ENCODE peak calls at places on chromosomes 11 and 22, in nine cellular contexts. One of them, this sample, is unnamed.

GRCh38 chr11:2206291-2206690 is 34.7 kb upstream of the TH start:
- DNase-seq in uterus: peak
- DNase-seq in astrocyte of the cerebellum: no peak
- DNase-seq in MM.1S: no peak
- DNase-seq in tibial nerve: no peak
- DNase-seq in astrocyte: no peak
- DNase-seq in mesendoderm: no peak
- DNase-seq in right cardiac atrium: no peak
- DNase-seq in naive thymus-derived CD4-positive, alpha-beta T cell: no peak
- DNase-seq in this sample: no peak

GRCh38 chr11:110886241-110886640 is 174.0 kb upstream of the ARHGAP20 start:
- DNase-seq in naive thymus-derived CD4-positive, alpha-beta T cell: no peak
- DNase-seq in astrocyte: no peak
- DNase-seq in uterus: no peak
- DNase-seq in right cardiac atrium: no peak
- DNase-seq in astrocyte of the cerebellum: no peak
- DNase-seq in MM.1S: no peak
- DNase-seq in tibial nerve: no peak
- DNase-seq in mesendoderm: no peak
- DNase-seq in this sample: no peak

GRCh38 chr22:50206599-50206998 is 5.8 kb downstream of the SELENOO start:
- DNase-seq in astrocyte of the cerebellum: no peak
- DNase-seq in mesendoderm: peak
- DNase-seq in tibial nerve: no peak
- DNase-seq in naive thymus-derived CD4-positive, alpha-beta T cell: no peak
- DNase-seq in astrocyte: no peak
- DNase-seq in right cardiac atrium: peak
- DNase-seq in uterus: no peak
- DNase-seq in MM.1S: no peak
- DNase-seq in this sample: no peak

GRCh38 chr11:80970016-80970516 is 1529.2 kb upstream of the TENM4 start:
- DNase-seq in right cardiac atrium: no peak
- DNase-seq in uterus: no peak
- DNase-seq in mesendoderm: no peak
- DNase-seq in MM.1S: no peak
- DNase-seq in astrocyte of the cerebellum: no peak
- DNase-seq in astrocyte: no peak
- DNase-seq in tibial nerve: no peak
- DNase-seq in naive thymus-derived CD4-positive, alpha-beta T cell: no peak
- DNase-seq in this sample: no peak

GRCh38 chr11:31419669-31420068 is 50.0 kb downstream of the DNAJC24 start:
- DNase-seq in naive thymus-derived CD4-positive, alpha-beta T cell: no peak
- DNase-seq in right cardiac atrium: no peak
- DNase-seq in uterus: no peak
- DNase-seq in astrocyte: peak
- DNase-seq in tibial nerve: no peak
- DNase-seq in astrocyte of the cerebellum: no peak
- DNase-seq in MM.1S: no peak
- DNase-seq in mesendoderm: no peak
- DNase-seq in this sample: no peak

GRCh38 chr11:79236541-79236971 is 204.3 kb downstream of the TENM4 start:
- DNase-seq in mesendoderm: peak
- DNase-seq in naive thymus-derived CD4-positive, alpha-beta T cell: no peak
- DNase-seq in astrocyte: peak
- DNase-seq in uterus: no peak
- DNase-seq in MM.1S: no peak
- DNase-seq in astrocyte of the cerebellum: no peak
- DNase-seq in tibial nerve: no peak
- DNase-seq in right cardiac atrium: no peak
- DNase-seq in this sample: no peak

GRCh38 chr11:117443269-117444186 is 115.9 kb downstream of the CEP164 start:
- DNase-seq in tibial nerve: peak
- DNase-seq in MM.1S: no peak
- DNase-seq in astrocyte of the cerebellum: no peak
- DNase-seq in mesendoderm: peak
- DNase-seq in right cardiac atrium: peak
- DNase-seq in naive thymus-derived CD4-positive, alpha-beta T cell: no peak
- DNase-seq in uterus: no peak
- DNase-seq in astrocyte: peak
- DNase-seq in this sample: no peak

GRCh38 chr11:215581-216037 is 8.1 kb downstream of the RIC8A start:
- DNase-seq in mesendoderm: peak
- DNase-seq in astrocyte of the cerebellum: no peak
- DNase-seq in uterus: no peak
- DNase-seq in astrocyte: no peak
- DNase-seq in MM.1S: no peak
- DNase-seq in right cardiac atrium: no peak
- DNase-seq in tibial nerve: no peak
- DNase-seq in naive thymus-derived CD4-positive, alpha-beta T cell: no peak
- DNase-seq in this sample: no peak

GRCh38 chr11:120893431-120894206 is 130.3 kb upstream of the TBCEL start:
- DNase-seq in uterus: no peak
- DNase-seq in astrocyte: no peak
- DNase-seq in mesendoderm: no peak
- DNase-seq in MM.1S: no peak
- DNase-seq in naive thymus-derived CD4-positive, alpha-beta T cell: no peak
- DNase-seq in astrocyte of the cerebellum: no peak
- DNase-seq in tibial nerve: no peak
- DNase-seq in right cardiac atrium: no peak
- DNase-seq in this sample: no peak

GRCh38 chr11:117409511-117409910 is 81.9 kb downstream of the CEP164 start:
- DNase-seq in naive thymus-derived CD4-positive, alpha-beta T cell: no peak
- DNase-seq in tibial nerve: no peak
- DNase-seq in mesendoderm: no peak
- DNase-seq in astrocyte: no peak
- DNase-seq in astrocyte of the cerebellum: no peak
- DNase-seq in MM.1S: no peak
- DNase-seq in uterus: no peak
- DNase-seq in right cardiac atrium: no peak
- DNase-seq in this sample: no peak

GRCh38 chr22:23146842-23147205 is 1.5 kb downstream of the RAB36 start:
- DNase-seq in astrocyte of the cerebellum: no peak
- DNase-seq in uterus: no peak
- DNase-seq in naive thymus-derived CD4-positive, alpha-beta T cell: no peak
- DNase-seq in tibial nerve: no peak
- DNase-seq in mesendoderm: no peak
- DNase-seq in MM.1S: no peak
- DNase-seq in astrocyte: no peak
- DNase-seq in right cardiac atrium: no peak
- DNase-seq in this sample: no peak

GRCh38 chr11:104191124-104191523 is 27.2 kb upstream of the PDGFD start:
- DNase-seq in astrocyte of the cerebellum: no peak
- DNase-seq in tibial nerve: no peak
- DNase-seq in mesendoderm: peak
- DNase-seq in astrocyte: peak
- DNase-seq in MM.1S: no peak
- DNase-seq in uterus: no peak
- DNase-seq in right cardiac atrium: no peak
- DNase-seq in naive thymus-derived CD4-positive, alpha-beta T cell: no peak
- DNase-seq in this sample: no peak

GRCh38 chr22:18991138-18991432 is 55.0 kb upstream of the PRODH start:
- DNase-seq in mesendoderm: no peak
- DNase-seq in tibial nerve: no peak
- DNase-seq in naive thymus-derived CD4-positive, alpha-beta T cell: no peak
- DNase-seq in astrocyte of the cerebellum: no peak
- DNase-seq in MM.1S: no peak
- DNase-seq in right cardiac atrium: no peak
- DNase-seq in uterus: no peak
- DNase-seq in astrocyte: no peak
- DNase-seq in this sample: no peak

GRCh38 chr11:114060402-114061052 is 1.0 kb downstream of the ZBTB16 start:
- DNase-seq in mesendoderm: no peak
- DNase-seq in tibial nerve: no peak
- DNase-seq in right cardiac atrium: peak
- DNase-seq in naive thymus-derived CD4-positive, alpha-beta T cell: peak
- DNase-seq in astrocyte of the cerebellum: no peak
- DNase-seq in uterus: no peak
- DNase-seq in astrocyte: no peak
- DNase-seq in MM.1S: no peak
- DNase-seq in this sample: no peak

GRCh38 chr11:8025816-8026215 is 38.7 kb downstream of the EIF3F start:
- DNase-seq in uterus: no peak
- DNase-seq in naive thymus-derived CD4-positive, alpha-beta T cell: no peak
- DNase-seq in mesendoderm: no peak
- DNase-seq in astrocyte of the cerebellum: peak
- DNase-seq in tibial nerve: no peak
- DNase-seq in MM.1S: no peak
- DNase-seq in right cardiac atrium: no peak
- DNase-seq in astrocyte: peak
- DNase-seq in this sample: no peak

GRCh38 chr11:18986744-18987143 is 47.5 kb upstream of the MRGPRX1 start:
- DNase-seq in astrocyte of the cerebellum: no peak
- DNase-seq in right cardiac atrium: no peak
- DNase-seq in tibial nerve: no peak
- DNase-seq in naive thymus-derived CD4-positive, alpha-beta T cell: no peak
- DNase-seq in MM.1S: no peak
- DNase-seq in astrocyte: no peak
- DNase-seq in uterus: no peak
- DNase-seq in mesendoderm: no peak
- DNase-seq in this sample: no peak

GRCh38 chr11:746289-747175 is 732 bp upstream of the TALDO1 start:
- DNase-seq in naive thymus-derived CD4-positive, alpha-beta T cell: peak
- DNase-seq in uterus: no peak
- DNase-seq in astrocyte: peak
- DNase-seq in right cardiac atrium: peak
- DNase-seq in mesendoderm: peak
- DNase-seq in tibial nerve: no peak
- DNase-seq in MM.1S: peak
- DNase-seq in astrocyte of the cerebellum: no peak
- DNase-seq in this sample: no peak

GRCh38 chr11:99548264-99548663 is 527.5 kb downstream of the CNTN5 start:
- DNase-seq in astrocyte: no peak
- DNase-seq in right cardiac atrium: no peak
- DNase-seq in uterus: no peak
- DNase-seq in MM.1S: no peak
- DNase-seq in tibial nerve: no peak
- DNase-seq in astrocyte of the cerebellum: no peak
- DNase-seq in naive thymus-derived CD4-positive, alpha-beta T cell: no peak
- DNase-seq in mesendoderm: no peak
- DNase-seq in this sample: no peak
- H3K4me3 ChIP-seq in astrocyte: no peak
- H3K4me3 ChIP-seq in right cardiac atrium: no peak
- H3K4me3 ChIP-seq in uterus: no peak
- H3K4me3 ChIP-seq in MM.1S: no peak
- H3K4me3 ChIP-seq in tibial nerve: no peak
- H3K4me3 ChIP-seq in astrocyte of the cerebellum: no peak
- H3K4me3 ChIP-seq in naive thymus-derived CD4-positive, alpha-beta T cell: no peak
- H3K4me3 ChIP-seq in mesendoderm: no peak
- H3K4me3 ChIP-seq in this sample: no peak

DNA sequence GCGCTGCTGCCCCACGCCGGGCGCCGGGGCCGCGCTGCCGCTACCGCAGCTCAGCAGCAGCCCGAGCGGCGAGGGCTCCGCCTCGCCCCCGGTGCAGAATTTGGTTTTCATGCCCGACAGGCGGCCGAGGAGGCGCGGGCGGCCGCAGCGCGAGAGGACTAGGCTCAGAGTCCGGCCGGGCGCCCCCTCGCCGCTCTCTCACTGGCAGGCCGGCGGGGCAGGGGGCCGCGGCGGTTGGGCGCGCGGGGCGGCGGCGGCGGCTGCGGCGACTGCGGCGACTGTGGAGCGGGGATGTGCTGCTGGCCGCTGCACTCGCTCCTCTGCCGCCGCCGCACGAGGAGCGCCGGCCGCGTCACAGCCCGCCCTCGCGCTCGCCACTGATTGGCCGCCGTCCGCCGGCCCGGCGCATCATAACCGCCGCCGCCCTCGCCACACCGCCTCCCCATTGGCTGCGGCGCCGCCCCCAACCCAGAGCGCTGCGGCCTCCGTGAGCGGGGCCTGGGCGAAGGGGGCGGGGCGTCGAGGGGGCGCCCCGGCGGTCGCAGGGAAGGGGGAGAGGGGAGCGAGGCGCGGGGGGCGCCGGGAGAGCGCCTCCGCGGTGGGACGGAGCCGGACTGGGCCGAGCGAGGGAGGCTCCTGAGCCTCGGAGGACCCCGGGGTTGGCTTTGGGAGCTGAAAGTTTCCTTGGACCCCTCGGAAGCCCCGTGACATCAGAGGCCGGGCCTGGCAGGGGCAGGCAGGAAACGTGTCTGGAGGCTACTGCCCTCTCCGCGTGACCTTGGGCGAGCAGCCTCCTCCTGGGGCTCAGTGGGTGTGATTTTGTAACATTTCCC is at the start of gene CHKA:
- DNase-seq in mesendoderm: peak
- DNase-seq in astrocyte: peak
- DNase-seq in naive thymus-derived CD4-positive, alpha-beta T cell: peak
- DNase-seq in MM.1S: peak
- DNase-seq in right cardiac atrium: peak
- DNase-seq in astrocyte of the cerebellum: peak
- DNase-seq in tibial nerve: peak
- DNase-seq in uterus: peak
- DNase-seq in this sample: peak
- H3K4me3 ChIP-seq in mesendoderm: peak
- H3K4me3 ChIP-seq in astrocyte: peak
- H3K4me3 ChIP-seq in naive thymus-derived CD4-positive, alpha-beta T cell: peak
- H3K4me3 ChIP-seq in MM.1S: peak
- H3K4me3 ChIP-seq in right cardiac atrium: peak
- H3K4me3 ChIP-seq in astrocyte of the cerebellum: peak
- H3K4me3 ChIP-seq in tibial nerve: peak
- H3K4me3 ChIP-seq in uterus: peak
- H3K4me3 ChIP-seq in this sample: peak

GRCh38 chr11:47879259-47880184 is 31.4 kb upstream of the NUP160 start:
- DNase-seq in MM.1S: no peak
- DNase-seq in uterus: no peak
- DNase-seq in right cardiac atrium: no peak
- DNase-seq in astrocyte of the cerebellum: no peak
- DNase-seq in mesendoderm: no peak
- DNase-seq in tibial nerve: no peak
- DNase-seq in astrocyte: no peak
- DNase-seq in naive thymus-derived CD4-positive, alpha-beta T cell: no peak
- DNase-seq in this sample: peak
- H3K4me3 ChIP-seq in MM.1S: no peak
- H3K4me3 ChIP-seq in uterus: no peak
- H3K4me3 ChIP-seq in right cardiac atrium: no peak
- H3K4me3 ChIP-seq in astrocyte of the cerebellum: no peak
- H3K4me3 ChIP-seq in mesendoderm: no peak
- H3K4me3 ChIP-seq in tibial nerve: no peak
- H3K4me3 ChIP-seq in astrocyte: no peak
- H3K4me3 ChIP-seq in naive thymus-derived CD4-positive, alpha-beta T cell: no peak
- H3K4me3 ChIP-seq in this sample: no peak

DNA sequence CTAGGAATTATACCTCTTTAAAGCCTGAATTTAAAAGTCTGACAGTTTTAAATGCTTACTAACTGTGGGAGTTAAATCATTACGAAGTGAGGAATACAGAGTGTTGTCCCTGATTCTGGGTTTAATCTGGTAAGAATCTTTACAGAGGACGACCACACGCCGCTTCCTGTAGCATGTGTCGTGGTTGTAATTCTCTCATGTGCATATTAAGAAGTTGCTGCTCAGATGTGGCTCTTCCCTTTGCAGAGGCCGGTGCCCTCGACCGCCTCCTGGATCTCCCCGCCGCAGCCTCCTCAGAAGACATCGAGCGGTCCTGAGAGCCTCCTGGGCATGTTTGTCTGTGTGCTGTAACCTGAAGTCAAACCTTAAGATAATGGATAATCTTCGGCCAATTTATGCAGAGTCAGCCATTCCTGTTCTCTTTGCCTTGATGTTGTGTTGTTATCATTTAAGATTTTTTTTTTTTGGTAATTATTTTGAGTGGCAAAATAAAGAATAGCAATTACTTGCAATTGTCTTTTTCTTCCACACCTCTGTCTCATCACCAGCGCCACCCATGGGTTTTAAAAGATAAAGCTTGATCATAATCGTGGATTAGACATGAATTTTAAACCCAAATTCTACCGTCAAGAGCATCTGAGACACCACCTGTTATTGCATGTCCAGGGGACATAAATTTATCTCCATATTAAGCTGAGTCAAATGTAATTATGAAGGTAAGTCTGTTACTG is 6.5 kb downstream of the GAL start:
- DNase-seq in astrocyte: no peak
- DNase-seq in mesendoderm: no peak
- DNase-seq in astrocyte of the cerebellum: no peak
- DNase-seq in tibial nerve: no peak
- DNase-seq in naive thymus-derived CD4-positive, alpha-beta T cell: peak
- DNase-seq in right cardiac atrium: no peak
- DNase-seq in uterus: no peak
- DNase-seq in MM.1S: no peak
- DNase-seq in this sample: no peak
- H3K4me3 ChIP-seq in astrocyte: no peak
- H3K4me3 ChIP-seq in mesendoderm: no peak
- H3K4me3 ChIP-seq in astrocyte of the cerebellum: no peak
- H3K4me3 ChIP-seq in tibial nerve: no peak
- H3K4me3 ChIP-seq in naive thymus-derived CD4-positive, alpha-beta T cell: peak
- H3K4me3 ChIP-seq in right cardiac atrium: no peak
- H3K4me3 ChIP-seq in uterus: no peak
- H3K4me3 ChIP-seq in MM.1S: no peak
- H3K4me3 ChIP-seq in this sample: no peak

This sample was measured in GM12864.